ENCODE peak calls at places on chromosomes 12 and 14, in five cellular contexts. A is tibial artery, I is body of pancreas, M is right atrium auricular region, N is psoas muscle. D is an unnamed sample.
A peak's percentile ranks its signal among the peaks of the same experiment; 100 is the strongest.

GRCh38 chr12:3398196-3398789 is 92.7 kb upstream of the PRMT8 start:
- DNase-seq in A (no peak), I (no peak), M (no peak), N (no peak), D (no peak)

GRCh38 chr14:79496701-79497100 is 714.6 kb downstream of the DIO2 start:
- DNase-seq in A (no peak), I (no peak), M (no peak), N (no peak), D (no peak)

GRCh38 chr14:104512771-104513640 is 66.6 kb upstream of the C14orf180 start:
- DNase-seq in A (no peak), I (no peak), M (peak; percentile 46), N (no peak), D (no peak)

GRCh38 chr12:52515927-52516831 is 4.0 kb downstream of the KRT5 start:
- DNase-seq in A (no peak), I (no peak), M (peak; percentile 51), N (no peak), D (no peak)

GRCh38 chr14:68535404-68536024 is 257.4 kb downstream of the ZFP36L1 start:
- DNase-seq in A (no peak), I (no peak), M (no peak), N (no peak), D (no peak)

GRCh38 chr12:5827591-5827990 is 117.5 kb downstream of the ANO2 start:
- DNase-seq in A (no peak), I (no peak), M (no peak), N (no peak), D (no peak)

GRCh38 chr14:33017016-33017415 is 78.3 kb downstream of the NPAS3 start:
- DNase-seq in A (no peak), I (no peak), M (no peak), N (no peak), D (no peak)

GRCh38 chr14:70893842-70894237 is 13.4 kb upstream of the PCNX1 start:
- DNase-seq in A (no peak), I (no peak), M (no peak), N (no peak), D (no peak)

GRCh38 chr12:41769810-41770209 is 374.9 kb downstream of the GXYLT1 start:
- DNase-seq in A (no peak), I (no peak), M (no peak), N (no peak), D (no peak)

GRCh38 chr12:105164068-105164467 is 56.5 kb downstream of the WASHC4 start:
- DNase-seq in A (no peak), I (no peak), M (no peak), N (no peak), D (no peak)

GRCh38 chr12:96981053-96981452 is 74.0 kb downstream of the NEDD1 start:
- DNase-seq in A (no peak), I (no peak), M (no peak), N (no peak), D (no peak)

GRCh38 chr14:94713115-94713514 is 56.8 kb downstream of the GSC start:
- DNase-seq in A (no peak), I (no peak), M (no peak), N (no peak), D (no peak)

GRCh38 chr12:1218369-1218768 is 227.3 kb downstream of the ERC1 start:
- DNase-seq in A (no peak), I (no peak), M (no peak), N (no peak), D (no peak)

GRCh38 chr14:59328410-59328809 is 136.8 kb downstream of the GPR135 start:
- DNase-seq in A (no peak), I (no peak), M (no peak), N (no peak), D (no peak)

GRCh38 chr12:14836336-14837210 is 6.8 kb downstream of the ART4 start:
- DNase-seq in A (peak; percentile 33), I (no peak), M (no peak), N (no peak), D (no peak)

GRCh38 chr12:51373222-51373621 is 18.0 kb downstream of the GALNT6 start:
- DNase-seq in A (no peak), I (no peak), M (no peak), N (no peak), D (no peak)

GRCh38 chr12:66352197-66352596 is 49.9 kb downstream of the HELB start:
- DNase-seq in A (no peak), I (no peak), M (no peak), N (no peak), D (no peak)

GRCh38 chr12:14910090-14910915 is 24.6 kb upstream of the MGP start:
- DNase-seq in A (no peak), I (no peak), M (no peak), N (no peak), D (no peak)

GRCh38 chr12:108907861-108908302 is 28.0 kb downstream of the DAO start:
- DNase-seq in A (peak; percentile 32), I (peak; percentile 51), M (no peak), N (no peak), D (no peak)

GRCh38 chr12:70985850-70986249 is 65.3 kb upstream of the PTPRR start:
- DNase-seq in A (no peak), I (no peak), M (no peak), N (no peak), D (no peak)

GRCh38 chr12:48946206-48946605 is 11.1 kb downstream of the ARF3 start:
- DNase-seq in A (no peak), I (no peak), M (no peak), N (no peak), D (no peak)

GRCh38 chr12:65570451-65571130 is 253.7 kb upstream of the HMGA2 start:
- DNase-seq in A (no peak), I (no peak), M (no peak), N (no peak), D (no peak)

GRCh38 chr12:113236539-113237354 is 15.5 kb downstream of the TPCN1 start:
- DNase-seq in A (peak; percentile 20), I (no peak), M (no peak), N (no peak), D (peak; percentile 35)

GRCh38 chr14:104998801-104999200 is 13.2 kb downstream of the CLBA1 start:
- DNase-seq in A (no peak), I (no peak), M (no peak), N (peak; percentile 4), D (no peak)

DNA sequence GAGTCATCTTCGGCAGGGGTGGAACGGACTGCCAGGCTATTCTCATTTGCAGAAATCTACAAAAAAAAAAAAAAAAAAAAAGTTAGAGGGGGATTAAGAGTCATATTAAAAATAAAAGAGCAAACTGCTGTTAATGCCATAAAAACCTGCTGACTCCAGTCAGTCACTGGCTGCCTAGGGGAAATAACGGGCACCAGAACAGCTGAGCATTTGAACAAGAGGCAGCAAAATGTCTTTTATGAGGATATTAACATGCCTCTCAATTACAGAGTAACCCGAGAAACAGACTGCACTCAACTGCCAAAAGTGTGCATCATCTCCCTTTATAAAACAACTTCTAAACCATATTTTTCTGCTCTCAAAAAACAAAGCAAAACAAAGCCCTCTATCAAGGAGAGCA is 28.7 kb upstream of the CERS5 start:
- DNase-seq in A (no peak), I (no peak), M (no peak), N (no peak), D (no peak)
- H3K36me3 ChIP-seq in A (peaks cover 59% of the 10 kb centered on the region), I (no peaks in the 10 kb centered on the region), M (peaks cover 47% of the 10 kb centered on the region), N (no peaks in the 10 kb centered on the region), D (peaks cover 7% of the 10 kb centered on the region)

GRCh38 chr12:54010053-54010971 is 1.5 kb downstream of the HOXC8 start:
- DNase-seq in A (no peak), I (no peak), M (no peak), N (peak; percentile 44), D (no peak)
- H3K27me3 ChIP-seq in A (no peaks in the 10 kb centered on the region), I (peaks cover 6% of the 10 kb centered on the region), M (peaks cover 68% of the 10 kb centered on the region), N (peaks cover 3% of the 10 kb centered on the region), D (no peaks in the 10 kb centered on the region)

DNA sequence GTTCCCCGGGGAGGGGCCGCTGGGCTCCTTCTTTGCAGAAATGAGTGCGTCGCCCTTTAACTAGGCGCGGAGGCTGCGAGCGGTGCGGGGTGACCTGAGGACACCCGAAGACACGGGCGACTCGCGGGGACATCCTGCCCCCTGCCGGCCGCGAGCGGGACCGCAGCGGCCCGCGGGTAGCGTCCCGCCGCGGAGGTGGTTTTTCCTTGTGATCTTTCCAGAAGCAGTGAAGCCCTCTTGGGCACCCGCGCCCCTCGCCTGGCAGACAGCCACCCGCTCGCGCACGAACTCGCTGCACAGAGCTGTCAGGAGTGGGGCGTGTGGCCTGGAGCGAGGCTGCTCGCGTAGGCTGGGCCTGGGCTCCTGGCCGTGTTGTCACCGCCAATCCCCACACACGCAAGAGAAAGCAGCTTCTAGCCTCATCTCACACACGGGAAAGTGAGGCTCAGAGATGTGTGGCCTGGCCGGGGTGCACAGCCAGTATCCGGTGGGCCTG is 67.2 kb downstream of the DIO3 start:
- DNase-seq in A (peak; percentile 64), I (peak; percentile 75), M (peak; percentile 75), N (peak; percentile 89), D (peak; percentile 90)
- H3K4me3 ChIP-seq in A (no peak overlapping the region), I (no peak overlapping the region), M (peak overlapping the region; percentile 24), N (peak overlapping the region; percentile 42), D (no peak overlapping the region)

GRCh38 chr12:57470286-57470969 is 9.2 kb downstream of the ARHGAP9 start:
- DNase-seq in A (no peak), I (no peak), M (no peak), N (no peak), D (no peak)
- H3K36me3 ChIP-seq in A (no peaks in the 10 kb centered on the region), I (no peaks in the 10 kb centered on the region), M (no peaks in the 10 kb centered on the region), N (no peaks in the 10 kb centered on the region), D (no peaks in the 10 kb centered on the region)

DNA sequence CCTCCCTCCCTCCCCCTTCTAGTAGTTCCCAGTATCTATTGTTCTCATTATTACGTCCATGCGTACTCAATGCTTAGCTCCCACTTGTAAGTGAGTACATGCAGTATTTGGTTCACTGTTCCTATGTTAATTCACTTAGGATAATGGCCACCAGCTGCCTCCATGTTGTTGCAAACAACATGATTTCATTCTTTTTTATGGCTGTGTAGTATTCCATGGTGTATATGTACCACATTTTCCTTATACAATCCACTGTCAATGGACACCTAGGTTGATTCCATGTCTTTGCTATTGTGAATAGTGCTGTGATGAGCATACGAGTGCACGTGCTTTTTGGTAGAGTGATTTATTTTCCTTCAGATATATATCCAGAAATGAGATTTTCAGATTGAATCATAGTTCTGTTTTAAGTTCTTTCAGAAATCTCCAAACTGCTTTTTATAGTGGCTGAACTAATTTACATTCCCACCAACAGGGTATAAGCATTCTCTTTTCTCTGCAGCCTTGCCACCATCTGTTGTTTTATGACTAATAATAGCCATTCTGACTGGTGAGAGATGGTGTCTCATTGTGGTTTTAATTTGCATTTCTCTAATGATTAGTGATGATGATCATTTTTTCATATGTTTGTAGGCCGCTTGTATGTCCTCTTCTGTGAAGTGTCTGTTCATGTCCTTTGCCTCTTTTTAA is 17.9 kb upstream of the CLEC7A start:
- DNase-seq in A (no peak), I (no peak), M (no peak), N (no peak), D (no peak)
- H3K27me3 ChIP-seq in A (no peaks in the 10 kb centered on the region), I (no peaks in the 10 kb centered on the region), M (no peaks in the 10 kb centered on the region), N (no peaks in the 10 kb centered on the region), D (no peaks in the 10 kb centered on the region)

DNA sequence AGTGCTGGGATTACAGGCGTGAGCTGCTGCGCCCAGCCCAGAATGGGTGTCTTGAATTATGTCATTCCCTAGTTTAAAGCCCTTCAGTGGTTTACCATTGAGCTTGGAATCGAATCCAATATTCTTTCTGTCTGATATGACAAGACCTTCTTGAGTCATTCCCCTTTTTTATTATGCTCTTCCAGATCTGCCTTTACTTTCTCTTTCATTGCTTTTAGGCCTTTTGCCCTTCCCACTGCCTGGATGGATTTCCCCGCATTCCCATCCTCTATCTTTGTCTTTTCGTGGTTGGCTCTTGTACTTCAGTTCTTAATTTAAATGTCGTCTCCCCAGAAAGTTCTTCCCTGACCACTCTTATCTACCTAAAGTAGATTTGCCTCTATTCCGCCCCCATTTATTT is 1.6 kb downstream of the TRAFD1 start:
- DNase-seq in A (no peak), I (no peak), M (no peak), N (no peak), D (no peak)
- H3K4me3 ChIP-seq in A (peak overlapping the region; percentile 89), I (no peak overlapping the region), M (no peak overlapping the region), N (no peak overlapping the region), D (no peak overlapping the region)

D was measured in aorta.